ENCODE peak calls at places on chromosomes 7 and 10, in seven cellular contexts. D is sigmoid colon, I is prostate gland, L is spleen, R is HL-60, O is HCT116, K is upper lobe of left lung. J is an unnamed sample.

GRCh38 chr10:1476106-1476803 is 261.1 kb downstream of the ADARB2 start:
- DNase-seq in L (no peak), R (no peak), I (no peak), K (no peak), O (no peak), D (no peak), J (no peak)

GRCh38 chr10:100980327-100981110 is 6.8 kb downstream of the MRPL43 start:
- DNase-seq in D (peak; percentile 46), K (no peak), L (no peak), I (no peak), R (no peak), O (no peak), J (no peak)

GRCh38 chr10:1923586-1923985 is 186.3 kb upstream of the ADARB2 start:
- DNase-seq in L (no peak), D (no peak), R (no peak), O (no peak), K (no peak), I (no peak), J (no peak)

GRCh38 chr7:87038993-87039716 is 20.3 kb downstream of the ELAPOR2 start:
- DNase-seq in D (no peak), O (no peak), K (no peak), L (no peak), I (no peak), R (no peak), J (no peak)

GRCh38 chr7:53596230-53596629 is 560.8 kb downstream of the POM121L12 start:
- DNase-seq in R (no peak), L (no peak), I (no peak), K (no peak), O (no peak), D (no peak), J (no peak)

GRCh38 chr10:104273291-104273690 is 4.3 kb downstream of the GSTO2 start:
- DNase-seq in D (no peak), O (no peak), R (no peak), L (no peak), I (no peak), K (no peak), J (no peak)

GRCh38 chr7:131231381-131232220 is 96.1 kb upstream of the MKLN1 start:
- DNase-seq in I (no peak), D (peak; percentile 83), K (no peak), O (no peak), R (peak; percentile 57), L (peak; percentile 85), J (peak; percentile 39)

GRCh38 chr7:152894295-152895170 is 135.0 kb downstream of the ACTR3B start:
- DNase-seq in O (no peak), I (no peak), R (no peak), L (peak; percentile 70), K (peak; percentile 88), D (no peak), J (peak; percentile 74)

GRCh38 chr7:122675011-122675410 is 23.9 kb downstream of the RNF133 start:
- DNase-seq in L (no peak), O (no peak), I (peak; percentile 27), D (no peak), R (no peak), K (no peak), J (no peak)

GRCh38 chr10:114181971-114182370 is 2.8 kb downstream of the TDRD1 start:
- DNase-seq in I (no peak), O (no peak), R (no peak), D (no peak), L (no peak), K (no peak), J (no peak)

GRCh38 chr7:111958889-111959288 is 247.3 kb downstream of the DOCK4 start:
- DNase-seq in R (no peak), K (no peak), L (no peak), I (no peak), D (no peak), O (no peak), J (no peak)
- TF ChIP-seq POLR2AphosphoS5 in R (no peak), K (no peak), L (no peak), I (no peak), D (no peak), O (no peak), J (no peak)

DNA sequence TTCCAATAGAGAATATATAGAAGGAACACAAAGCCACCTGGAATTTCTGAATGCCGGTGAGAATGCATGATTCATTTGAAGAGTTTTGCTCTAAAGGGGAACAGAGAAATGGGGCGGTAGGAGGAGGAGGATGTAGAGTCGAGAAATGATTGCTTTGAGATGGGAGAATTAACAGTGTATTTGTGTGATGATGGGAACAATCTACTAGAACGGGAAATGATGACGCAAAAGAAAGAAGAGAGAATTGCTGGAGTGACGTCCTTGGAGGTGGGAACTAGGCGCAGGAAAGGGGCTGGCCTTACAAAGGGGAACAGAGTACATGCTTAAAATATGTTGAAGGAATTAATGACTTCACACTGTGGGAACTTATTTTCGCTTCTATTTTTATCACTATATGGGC is 188.1 kb downstream of the SDHAF3 start:
- DNase-seq in K (no peak), R (no peak), O (no peak), L (no peak), I (no peak), D (no peak), J (no peak)
- TF ChIP-seq POLR2AphosphoS5 in K (no peak), R (no peak), O (no peak), L (no peak), I (no peak), D (no peak), J (no peak)

GRCh38 chr10:126500866-126501265 is 112.6 kb upstream of the ADAM12 start:
- DNase-seq in K (no peak), R (no peak), D (no peak), O (no peak), L (no peak), I (no peak), J (no peak)
- TF ChIP-seq POLR2AphosphoS5 in K (no peak), R (no peak), D (no peak), O (no peak), L (no peak), I (no peak), J (no peak)

DNA sequence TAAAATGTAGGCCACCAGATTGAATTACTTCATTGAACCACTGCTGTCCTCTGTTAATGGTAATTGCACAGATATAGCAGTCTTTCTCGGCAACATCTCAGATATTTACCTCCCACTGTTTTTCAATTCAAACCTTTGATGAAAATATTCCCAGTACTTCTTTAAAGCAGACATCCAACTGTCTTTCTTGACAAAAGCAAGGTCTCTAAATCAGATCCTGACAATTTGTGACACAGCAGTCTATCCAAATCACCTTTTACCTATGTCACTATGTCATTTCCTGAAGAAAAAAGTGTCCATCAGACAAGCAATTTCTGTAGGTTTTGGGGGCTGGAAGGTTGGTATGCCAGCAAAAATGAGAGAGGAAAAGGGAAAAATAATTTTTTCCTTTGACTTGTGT is 555.7 kb downstream of the AUTS2 start:
- DNase-seq in K (no peak), O (no peak), I (no peak), L (no peak), D (no peak), R (no peak), J (no peak)
- TF ChIP-seq POLR2AphosphoS5 in K (no peak), O (no peak), I (no peak), L (no peak), D (no peak), R (no peak), J (no peak)

DNA sequence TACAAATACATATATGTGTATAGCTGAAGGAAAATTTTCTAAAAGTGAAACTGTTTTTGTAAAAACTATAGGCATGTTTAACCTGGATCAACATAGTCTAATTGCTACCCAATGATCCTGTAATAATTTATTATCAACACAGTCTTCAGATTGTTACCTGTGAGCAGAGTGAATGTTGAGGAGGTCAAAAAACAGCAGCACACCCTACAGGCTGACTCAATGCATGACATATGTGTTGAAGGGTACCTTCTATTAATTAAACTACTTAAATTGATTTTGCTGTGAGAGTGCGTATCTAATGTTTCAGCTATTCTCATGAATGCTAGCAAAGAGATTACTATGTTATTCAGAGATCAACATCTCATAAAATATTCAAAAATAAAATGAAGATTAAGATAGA is 411.4 kb downstream of the TNS3 start:
- DNase-seq in L (no peak), I (no peak), O (no peak), K (no peak), R (no peak), D (no peak), J (no peak)
- TF ChIP-seq POLR2AphosphoS5 in L (no peak), I (no peak), O (no peak), K (no peak), R (no peak), D (no peak), J (no peak)

J was measured in GM12892.